ENCODE peak calls at places on chromosomes 3 and 15, in five cellular contexts. One of them, this sample, is unnamed.

GRCh38 chr15:90994059-90994416 is 297 bp downstream of the PRC1 start:
- DNase-seq in endothelial cell of umbilical vein: no peak
- DNase-seq in stomach: peak; percentile 26
- DNase-seq in tibial nerve: no peak
- DNase-seq in ovary: no peak
- DNase-seq in this sample: no peak

GRCh38 chr15:23566070-23567050 is 886 bp downstream of the MKRN3 start:
- DNase-seq in endothelial cell of umbilical vein: peak; percentile 13
- DNase-seq in stomach: no peak
- DNase-seq in tibial nerve: no peak
- DNase-seq in ovary: no peak
- DNase-seq in this sample: no peak

GRCh38 chr3:139310474-139310933 is 33.3 kb upstream of the MRPS22 start:
- DNase-seq in endothelial cell of umbilical vein: no peak
- DNase-seq in stomach: no peak
- DNase-seq in tibial nerve: no peak
- DNase-seq in ovary: no peak
- DNase-seq in this sample: no peak

GRCh38 chr3:15649831-15650230 is 48.3 kb downstream of the BTD start:
- DNase-seq in endothelial cell of umbilical vein: no peak
- DNase-seq in stomach: no peak
- DNase-seq in tibial nerve: no peak
- DNase-seq in ovary: no peak
- DNase-seq in this sample: no peak

GRCh38 chr3:186472466-186473008 is 71.6 kb downstream of the CRYGS start:
- DNase-seq in endothelial cell of umbilical vein: no peak
- DNase-seq in stomach: no peak
- DNase-seq in tibial nerve: no peak
- DNase-seq in ovary: no peak
- DNase-seq in this sample: no peak

GRCh38 chr3:150097588-150097890 is 126.8 kb upstream of the PFN2 start:
- DNase-seq in endothelial cell of umbilical vein: no peak
- DNase-seq in stomach: no peak
- DNase-seq in tibial nerve: no peak
- DNase-seq in ovary: no peak
- DNase-seq in this sample: no peak

GRCh38 chr3:152039887-152040286 is 166.4 kb downstream of the SUCNR1 start:
- DNase-seq in endothelial cell of umbilical vein: no peak
- DNase-seq in stomach: no peak
- DNase-seq in tibial nerve: no peak
- DNase-seq in ovary: no peak
- DNase-seq in this sample: no peak

GRCh38 chr3:69403406-69403934 is 17.6 kb upstream of the FRMD4B start:
- DNase-seq in endothelial cell of umbilical vein: no peak
- DNase-seq in stomach: no peak
- DNase-seq in tibial nerve: no peak
- DNase-seq in ovary: no peak
- DNase-seq in this sample: no peak

GRCh38 chr15:74265046-74265639 is 29.0 kb downstream of the CCDC33 start:
- DNase-seq in endothelial cell of umbilical vein: peak; percentile 2
- DNase-seq in stomach: no peak
- DNase-seq in tibial nerve: no peak
- DNase-seq in ovary: no peak
- DNase-seq in this sample: no peak

GRCh38 chr3:115836944-115837343 is 213.6 kb downstream of the GAP43 start:
- DNase-seq in endothelial cell of umbilical vein: peak; percentile 17
- DNase-seq in stomach: no peak
- DNase-seq in tibial nerve: no peak
- DNase-seq in ovary: no peak
- DNase-seq in this sample: no peak

GRCh38 chr3:59749291-59749690 is 699.5 kb upstream of the CFAP20DC start:
- DNase-seq in endothelial cell of umbilical vein: no peak
- DNase-seq in stomach: no peak
- DNase-seq in tibial nerve: peak; percentile 19
- DNase-seq in ovary: no peak
- DNase-seq in this sample: no peak

DNA sequence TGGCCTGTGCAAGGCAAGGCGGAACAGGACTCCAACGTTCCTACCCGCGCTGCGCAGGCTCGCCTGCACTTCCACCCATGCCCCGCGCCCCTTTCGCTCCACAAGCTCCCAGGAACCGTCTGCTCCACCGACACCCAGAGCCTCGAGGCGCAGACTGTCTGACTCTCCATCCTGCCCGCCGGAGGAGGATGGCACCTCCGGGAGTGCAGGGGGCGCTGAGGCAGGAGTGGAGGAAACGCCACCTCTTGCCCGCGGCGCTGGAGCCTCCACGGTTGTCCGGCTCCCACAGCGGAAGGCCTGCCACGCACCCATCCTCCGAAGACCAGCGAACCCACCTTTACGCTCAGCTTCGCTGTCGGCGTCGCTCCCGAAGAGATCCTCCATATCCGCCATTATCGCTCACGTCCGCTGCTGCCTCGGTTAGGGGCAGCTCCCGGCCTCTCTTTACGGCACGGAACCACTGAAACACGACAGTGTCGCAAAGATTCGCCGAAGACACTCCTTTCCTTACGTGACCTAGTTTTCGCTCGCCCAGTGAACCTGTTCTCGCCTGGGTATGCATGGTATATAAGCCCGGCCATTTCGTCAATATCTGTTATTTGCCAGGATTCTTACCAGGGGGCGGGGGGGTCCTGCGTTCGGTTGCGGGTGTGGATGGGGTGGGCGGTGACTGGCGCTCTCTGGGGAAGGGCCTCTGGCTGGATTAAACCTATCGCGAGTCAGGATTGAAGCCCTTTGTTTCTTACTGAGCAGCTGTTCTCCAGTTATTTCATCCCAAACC is at the start of gene LEO1:
- DNase-seq in endothelial cell of umbilical vein: peak; percentile 97
- DNase-seq in stomach: peak; percentile 91
- DNase-seq in tibial nerve: peak; percentile 88
- DNase-seq in ovary: peak; percentile 91
- DNase-seq in this sample: peak; percentile 92
- TF ChIP-seq POLR2A in endothelial cell of umbilical vein: peak; percentile 92
- TF ChIP-seq POLR2A in stomach: no peak
- TF ChIP-seq POLR2A in tibial nerve: no peak
- TF ChIP-seq POLR2A in ovary: no peak
- TF ChIP-seq POLR2A in this sample: no peak

GRCh38 chr15:66188464-66188863 is 65.1 kb downstream of the MEGF11 start:
- DNase-seq in endothelial cell of umbilical vein: no peak
- DNase-seq in stomach: no peak
- DNase-seq in tibial nerve: no peak
- DNase-seq in ovary: no peak
- DNase-seq in this sample: no peak
- H3K4me3 ChIP-seq in endothelial cell of umbilical vein: no peak overlapping the region
- H3K4me3 ChIP-seq in stomach: no peak overlapping the region
- H3K4me3 ChIP-seq in tibial nerve: no peak overlapping the region
- H3K4me3 ChIP-seq in ovary: no peak overlapping the region
- H3K4me3 ChIP-seq in this sample: no peak overlapping the region

DNA sequence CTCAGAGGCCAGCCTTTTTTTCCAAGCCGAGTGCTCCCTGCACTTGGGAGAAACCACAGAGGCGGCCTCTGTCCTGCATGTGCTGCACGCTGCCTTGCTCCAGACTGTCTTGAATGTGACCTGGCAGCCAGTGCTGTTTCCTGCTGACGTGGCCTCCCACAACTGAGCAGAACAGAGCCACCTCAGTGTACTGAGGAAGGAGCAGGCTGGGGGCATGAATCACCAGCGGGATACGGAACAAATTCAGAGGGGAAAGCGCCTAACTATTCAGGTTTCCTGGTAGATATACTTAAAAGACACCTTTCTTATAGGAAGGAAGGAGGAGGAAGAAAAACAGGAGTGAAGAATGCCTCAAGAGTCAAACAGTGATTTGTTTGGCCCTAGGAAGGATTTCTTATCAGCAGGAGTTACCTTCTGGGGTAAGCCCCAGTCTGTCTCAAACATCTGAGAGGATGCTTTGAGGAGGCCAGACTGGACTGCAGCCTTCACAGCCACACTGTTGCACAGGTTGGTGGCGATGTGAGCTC is 114.0 kb downstream of the FNDC3B start:
- DNase-seq in endothelial cell of umbilical vein: peak; percentile 98
- DNase-seq in stomach: peak; percentile 92
- DNase-seq in tibial nerve: peak; percentile 91
- DNase-seq in ovary: peak; percentile 90
- DNase-seq in this sample: peak; percentile 92
- TF ChIP-seq POLR2A in endothelial cell of umbilical vein: peak; percentile 72
- TF ChIP-seq POLR2A in stomach: no peak
- TF ChIP-seq POLR2A in tibial nerve: no peak
- TF ChIP-seq POLR2A in ovary: peak; percentile 25
- TF ChIP-seq POLR2A in this sample: no peak

GRCh38 chr3:9945358-9945757 is 6.8 kb downstream of the PRRT3 start:
- DNase-seq in endothelial cell of umbilical vein: no peak
- DNase-seq in stomach: no peak
- DNase-seq in tibial nerve: no peak
- DNase-seq in ovary: no peak
- DNase-seq in this sample: no peak
- H3K4me3 ChIP-seq in endothelial cell of umbilical vein: no peak overlapping the region
- H3K4me3 ChIP-seq in stomach: no peak overlapping the region
- H3K4me3 ChIP-seq in tibial nerve: no peak overlapping the region
- H3K4me3 ChIP-seq in ovary: no peak overlapping the region
- H3K4me3 ChIP-seq in this sample: no peak overlapping the region

DNA sequence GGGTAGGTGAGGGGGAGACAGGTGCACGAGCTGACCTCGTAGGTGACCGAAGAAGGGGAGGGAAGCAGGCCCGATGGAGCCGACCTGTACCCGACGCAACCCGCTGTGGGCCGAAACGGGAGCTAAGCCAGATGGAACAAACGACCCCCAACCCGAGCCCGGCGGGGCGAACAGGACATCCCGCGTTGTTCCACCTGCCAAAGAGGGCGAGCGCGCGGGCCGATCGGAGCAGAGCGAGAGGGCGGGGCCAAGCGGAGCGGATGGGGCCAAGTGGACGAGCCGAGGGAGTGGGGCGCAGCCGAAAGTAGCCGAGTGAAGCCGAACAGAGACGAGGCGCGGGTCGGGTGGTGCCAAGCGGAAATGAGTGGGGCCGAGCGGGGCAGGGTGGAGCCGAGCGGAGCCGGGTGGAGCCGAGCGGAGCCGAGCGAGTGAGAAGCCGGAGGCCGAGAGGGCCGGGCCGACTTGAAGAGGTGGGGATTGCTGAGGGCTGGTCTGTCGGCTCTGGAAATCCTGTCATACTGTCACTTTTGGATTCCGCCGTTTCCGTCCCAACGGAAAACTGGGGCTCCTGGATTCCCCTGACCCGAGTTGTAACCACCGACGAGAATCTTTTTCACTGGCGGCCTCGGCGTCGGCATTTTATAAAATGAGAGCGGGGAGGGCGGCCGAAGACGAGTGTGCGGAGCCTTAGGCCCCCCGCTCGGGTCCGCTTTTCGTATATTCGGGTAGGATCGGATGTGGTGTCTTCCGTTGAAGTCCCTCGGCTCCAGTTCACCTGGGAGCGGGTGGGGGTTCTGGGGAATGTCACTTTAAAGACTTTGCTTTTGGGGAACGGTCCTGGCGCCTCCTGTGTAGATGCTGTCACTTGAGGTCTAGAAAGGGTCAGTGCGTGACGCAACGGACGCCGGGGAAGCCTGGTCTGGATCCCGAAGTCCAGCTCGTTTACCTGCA is 15.6 kb upstream of the WNT7A start:
- DNase-seq in endothelial cell of umbilical vein: peak; percentile 91
- DNase-seq in stomach: peak; percentile 96
- DNase-seq in tibial nerve: peak; percentile 91
- DNase-seq in ovary: peak; percentile 96
- DNase-seq in this sample: peak; percentile 99
- TF ChIP-seq POLR2A in endothelial cell of umbilical vein: no peak
- TF ChIP-seq POLR2A in stomach: no peak
- TF ChIP-seq POLR2A in tibial nerve: no peak
- TF ChIP-seq POLR2A in ovary: peak; percentile 73
- TF ChIP-seq POLR2A in this sample: no peak

GRCh38 chr3:114451561-114452018 is 157.8 kb downstream of the TIGIT start:
- DNase-seq in endothelial cell of umbilical vein: peak; percentile 66
- DNase-seq in stomach: peak; percentile 60
- DNase-seq in tibial nerve: peak; percentile 49
- DNase-seq in ovary: peak; percentile 41
- DNase-seq in this sample: no peak
- H3K4me3 ChIP-seq in endothelial cell of umbilical vein: no peak overlapping the region
- H3K4me3 ChIP-seq in stomach: peak overlapping the region; percentile 22
- H3K4me3 ChIP-seq in tibial nerve: peak overlapping the region; percentile 5
- H3K4me3 ChIP-seq in ovary: peak overlapping the region; percentile 23
- H3K4me3 ChIP-seq in this sample: no peak overlapping the region

GRCh38 chr15:57384024-57384423 is 7.7 kb downstream of the CGNL1 start:
- DNase-seq in endothelial cell of umbilical vein: no peak
- DNase-seq in stomach: no peak
- DNase-seq in tibial nerve: no peak
- DNase-seq in ovary: peak; percentile 40
- DNase-seq in this sample: peak; percentile 79

GRCh38 chr15:57387011-57387410 is 10.7 kb downstream of the CGNL1 start:
- DNase-seq in endothelial cell of umbilical vein: no peak
- DNase-seq in stomach: no peak
- DNase-seq in tibial nerve: no peak
- DNase-seq in ovary: peak; percentile 22
- DNase-seq in this sample: no peak

GRCh38 chr15:57384816-57385215 is 8.5 kb downstream of the CGNL1 start:
- DNase-seq in endothelial cell of umbilical vein: peak; percentile 65
- DNase-seq in stomach: no peak
- DNase-seq in tibial nerve: no peak
- DNase-seq in ovary: no peak
- DNase-seq in this sample: no peak

GRCh38 chr15:57387644-57388076 is 11.4 kb downstream of the CGNL1 start:
- DNase-seq in endothelial cell of umbilical vein: peak; percentile 75
- DNase-seq in stomach: no peak
- DNase-seq in tibial nerve: no peak
- DNase-seq in ovary: no peak
- DNase-seq in this sample: peak; percentile 68

GRCh38 chr15:57385923-57386390 is 9.7 kb downstream of the CGNL1 start:
- DNase-seq in endothelial cell of umbilical vein: no peak
- DNase-seq in stomach: no peak
- DNase-seq in tibial nerve: no peak
- DNase-seq in ovary: no peak
- DNase-seq in this sample: peak; percentile 29
- TF ChIP-seq POLR2A in endothelial cell of umbilical vein: no peak
- TF ChIP-seq POLR2A in stomach: no peak
- TF ChIP-seq POLR2A in tibial nerve: no peak
- TF ChIP-seq POLR2A in ovary: no peak
- TF ChIP-seq POLR2A in this sample: no peak

DNA sequence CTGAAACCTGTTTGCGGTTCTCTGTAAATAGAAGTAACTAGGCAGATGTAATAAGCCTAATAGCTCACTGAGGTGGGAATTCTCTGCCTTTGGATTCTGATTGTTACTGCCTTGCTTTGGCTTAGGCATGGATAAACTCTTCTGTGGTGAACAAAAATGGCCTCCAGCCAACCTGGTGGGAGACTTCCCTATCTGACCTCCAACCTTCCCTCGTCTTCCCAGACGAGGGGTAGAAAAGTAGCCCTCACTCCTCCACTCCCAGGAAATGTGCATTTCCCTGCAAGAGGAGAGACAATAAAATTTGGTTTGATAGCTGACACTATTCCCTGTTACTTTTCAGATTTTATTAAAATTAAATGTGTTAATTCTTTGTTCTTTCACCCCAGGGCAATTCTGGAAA is 606 bp upstream of the CD96 start:
- DNase-seq in endothelial cell of umbilical vein: no peak
- DNase-seq in stomach: no peak
- DNase-seq in tibial nerve: no peak
- DNase-seq in ovary: no peak
- DNase-seq in this sample: no peak
- H3K4me3 ChIP-seq in endothelial cell of umbilical vein: no peak overlapping the region
- H3K4me3 ChIP-seq in stomach: no peak overlapping the region
- H3K4me3 ChIP-seq in tibial nerve: no peak overlapping the region
- H3K4me3 ChIP-seq in ovary: no peak overlapping the region
- H3K4me3 ChIP-seq in this sample: no peak overlapping the region

This sample was measured in lower leg skin.